ENCODE peak calls at places on chromosomes 1 and 21, in seven cellular contexts. F, O, U, A, I, W and V are unnamed samples.

GRCh38 chr1:178621822-178622221 is 103.2 kb upstream of the RALGPS2 start:
- DNase-seq in F (no peak), O (no peak), U (no peak), A (no peak), I (no peak), W (no peak), V (no peak)

GRCh38 chr1:90837420-90837819 is 120.3 kb upstream of the BARHL2 start:
- DNase-seq in F (no peak), O (no peak), U (no peak), A (no peak), I (no peak), W (no peak), V (no peak)

GRCh38 chr1:209323743-209324142 is 259.8 kb upstream of the CAMK1G start:
- DNase-seq in F (no peak), O (no peak), U (no peak), A (no peak), I (no peak), W (no peak), V (no peak)

GRCh38 chr1:11072216-11072917 is 12.5 kb upstream of the SRM start:
- DNase-seq in F (no peak), O (peak; percentile 26), U (no peak), A (no peak), I (no peak), W (no peak), V (no peak)

GRCh38 chr1:68378296-68379084 is 71.3 kb downstream of the RPE65 start:
- DNase-seq in F (no peak), O (no peak), U (no peak), A (no peak), I (peak; percentile 42), W (no peak), V (no peak)

GRCh38 chr1:18640228-18641004 is 9.8 kb downstream of the PAX7 start:
- DNase-seq in F (no peak), O (no peak), U (no peak), A (no peak), I (no peak), W (no peak), V (no peak)

GRCh38 chr1:161307230-161307768 is 2.5 kb downstream of the MPZ start:
- DNase-seq in F (no peak), O (no peak), U (peak; percentile 18), A (no peak), I (no peak), W (no peak), V (peak; percentile 3)

GRCh38 chr1:3003039-3003940 is 18.0 kb upstream of the ACTRT2 start:
- DNase-seq in F (no peak), O (peak; percentile 60), U (no peak), A (no peak), I (no peak), W (no peak), V (no peak)

GRCh38 chr21:15414057-15414456 is 315.7 kb upstream of the USP25 start:
- DNase-seq in F (no peak), O (no peak), U (no peak), A (no peak), I (no peak), W (no peak), V (no peak)

GRCh38 chr21:43717967-43718871 is 710 bp upstream of the PDXK start:
- DNase-seq in F (no peak), O (peak; percentile 86), U (no peak), A (no peak), I (no peak), W (no peak), V (no peak)

GRCh38 chr1:110255388-110255787 is 45.3 kb downstream of the KCNC4 start:
- DNase-seq in F (no peak), O (no peak), U (no peak), A (no peak), I (no peak), W (no peak), V (no peak)

GRCh38 chr21:32353002-32353711 is 39.7 kb downstream of the URB1 start:
- DNase-seq in F (no peak), O (no peak), U (no peak), A (no peak), I (no peak), W (no peak), V (no peak)

GRCh38 chr1:224333309-224333926 is 3.4 kb upstream of the NVL start:
- DNase-seq in F (no peak), O (no peak), U (no peak), A (peak; percentile 56), I (peak; percentile 64), W (no peak), V (no peak)

GRCh38 chr1:65524931-65525296 is 104.4 kb downstream of the LEPR start:
- DNase-seq in F (no peak), O (no peak), U (no peak), A (no peak), I (no peak), W (no peak), V (no peak)

GRCh38 chr1:97904528-97904927 is 16.3 kb downstream of the DPYD start:
- DNase-seq in F (no peak), O (no peak), U (no peak), A (no peak), I (peak; percentile 58), W (no peak), V (no peak)

GRCh38 chr21:44304846-44305245 is 5.0 kb downstream of the PFKL start:
- DNase-seq in F (no peak), O (no peak), U (no peak), A (no peak), I (no peak), W (no peak), V (no peak)

GRCh38 chr1:200877010-200877409 is 4.2 kb downstream of the GPR25 start:
- DNase-seq in F (no peak), O (no peak), U (no peak), A (no peak), I (no peak), W (no peak), V (no peak)

GRCh38 chr21:36070999-36071398 is 1.2 kb downstream of the CBR1 start:
- DNase-seq in F (no peak), O (no peak), U (no peak), A (no peak), I (no peak), W (no peak), V (no peak)

GRCh38 chr21:36073181-36073580 is 3.4 kb downstream of the CBR1 start:
- DNase-seq in F (no peak), O (no peak), U (no peak), A (no peak), I (no peak), W (no peak), V (no peak)

GRCh38 chr21:36068748-36069398 is 951 bp upstream of the CBR1 start:
- DNase-seq in F (no peak), O (no peak), U (no peak), A (no peak), I (no peak), W (no peak), V (no peak)

GRCh38 chr21:36072453-36073167 is 2.8 kb downstream of the CBR1 start:
- DNase-seq in F (no peak), O (no peak), U (no peak), A (no peak), I (no peak), W (no peak), V (no peak)

DNA sequence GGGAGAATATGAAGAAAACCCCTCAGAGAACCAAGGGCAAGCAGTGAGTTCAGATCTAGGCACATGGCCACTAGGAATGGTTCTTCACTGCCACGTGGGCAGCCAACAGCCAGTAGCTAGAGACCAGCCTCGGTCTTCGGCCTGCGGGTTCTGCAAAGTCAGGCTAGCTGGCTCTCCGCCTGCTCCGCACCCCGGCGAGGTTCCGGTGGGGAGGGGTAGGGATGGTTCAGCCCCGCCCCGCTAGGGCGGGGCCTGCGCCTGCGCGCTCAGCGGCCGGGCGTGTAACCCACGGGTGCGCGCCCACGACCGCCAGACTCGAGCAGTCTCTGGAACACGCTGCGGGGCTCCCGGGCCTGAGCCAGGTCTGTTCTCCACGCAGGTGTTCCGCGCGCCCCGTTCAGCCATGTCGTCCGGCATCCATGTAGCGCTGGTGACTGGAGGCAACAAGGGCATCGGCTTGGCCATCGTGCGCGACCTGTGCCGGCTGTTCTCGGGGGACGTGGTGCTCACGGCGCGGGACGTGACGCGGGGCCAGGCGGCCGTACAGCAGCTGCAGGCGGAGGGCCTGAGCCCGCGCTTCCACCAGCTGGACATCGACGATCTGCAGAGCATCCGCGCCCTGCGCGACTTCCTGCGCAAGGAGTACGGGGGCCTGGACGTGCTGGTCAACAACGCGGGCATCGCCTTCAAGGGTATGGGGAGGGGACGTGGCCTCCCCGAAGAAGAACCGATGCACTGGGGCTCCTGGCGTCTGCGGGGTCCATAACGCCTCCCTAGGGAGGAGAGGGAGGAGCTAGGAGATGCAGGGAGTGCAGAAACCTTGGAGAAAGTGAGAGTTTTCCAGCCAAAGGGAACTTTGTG is at the start of gene CBR1:
- DNase-seq in F (peak; percentile 72), O (peak; percentile 98), U (peak; percentile 97), A (peak; percentile 47), I (peak; percentile 76), W (peak; percentile 82), V (peak; percentile 76)
- H3K4me3 ChIP-seq in F (peak within 1 kb of the TSS; percentile 78), O (peak within 1 kb of the TSS; percentile 81), U (peak within 1 kb of the TSS; percentile 80), A (peak within 1 kb of the TSS; percentile 81), I (peak within 1 kb of the TSS; percentile 78), W (peak within 1 kb of the TSS; percentile 83), V (peak within 1 kb of the TSS; percentile 69)

GRCh38 chr1:20078166-20078565 is 8.2 kb downstream of the PLA2G5 start:
- DNase-seq in F (no peak), O (no peak), U (no peak), A (peak; percentile 72), I (no peak), W (no peak), V (no peak)
- H3K27ac ChIP-seq in F (no peak overlapping the region), O (no peak overlapping the region), U (no peak overlapping the region), A (peak overlapping the region; percentile 35), I (no peak overlapping the region), W (no peak overlapping the region), V (no peak overlapping the region)

GRCh38 chr1:33276573-33277298 is 20.4 kb downstream of the ZNF362 start:
- DNase-seq in F (no peak), O (no peak), U (no peak), A (no peak), I (no peak), W (no peak), V (no peak)
- H3K4me1 ChIP-seq in F (peaks cover 24% of the 10 kb centered on the region), O (no peaks in the 10 kb centered on the region), U (peaks cover 19% of the 10 kb centered on the region), A (peaks cover 6% of the 10 kb centered on the region), I (no peaks in the 10 kb centered on the region), W (peaks cover 17% of the 10 kb centered on the region), V (peaks cover 9% of the 10 kb centered on the region)

DNA sequence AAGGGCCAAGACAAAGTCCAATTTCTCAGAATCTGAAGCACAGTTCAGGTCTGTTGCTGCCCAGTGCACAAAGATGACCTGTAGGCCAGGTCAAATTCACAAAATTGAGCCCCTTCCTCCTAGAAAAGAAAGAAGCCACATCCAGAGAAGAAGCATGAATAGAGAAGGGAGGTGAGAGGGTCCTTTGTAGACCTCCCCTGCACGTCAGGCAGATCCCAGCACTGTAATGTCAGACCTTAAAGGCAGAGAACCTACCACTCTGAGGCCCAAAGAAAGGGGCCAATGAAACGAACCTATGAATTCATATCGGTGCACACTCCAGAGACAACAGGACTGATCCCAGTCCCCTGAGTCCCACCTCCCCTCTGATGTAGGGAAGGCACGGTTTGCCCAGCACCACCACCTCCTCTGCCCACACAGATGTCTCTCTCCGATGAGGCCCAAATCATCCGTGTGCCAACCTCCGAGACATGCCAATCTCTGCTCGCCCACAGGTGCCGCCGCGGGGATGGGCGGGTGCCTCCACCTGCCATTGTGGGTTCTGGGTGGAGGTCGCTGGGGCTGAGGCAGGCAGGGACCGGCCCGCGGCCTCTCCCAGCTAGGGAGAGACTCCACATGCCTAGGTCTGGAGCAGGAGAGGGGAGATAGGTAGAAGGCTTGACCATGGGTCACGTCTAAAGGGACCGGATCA is 42.2 kb downstream of the RRAGC start:
- DNase-seq in F (no peak), O (no peak), U (no peak), A (no peak), I (no peak), W (no peak), V (no peak)
- H3K4me3 ChIP-seq in F (no peak overlapping the region), O (no peak overlapping the region), U (peak overlapping the region; percentile 38), A (no peak overlapping the region), I (no peak overlapping the region), W (peak overlapping the region; percentile 40), V (no peak overlapping the region)

GRCh38 chr1:59543211-59543668 is 246.3 kb downstream of the FGGY start:
- DNase-seq in F (no peak), O (no peak), U (no peak), A (no peak), I (no peak), W (no peak), V (no peak)
- H3K27ac ChIP-seq in F (no peak overlapping the region), O (peak overlapping the region; percentile 93), U (no peak overlapping the region), A (no peak overlapping the region), I (no peak overlapping the region), W (peak overlapping the region; percentile 39), V (no peak overlapping the region)